ENCODE peak calls at places on chromosomes 3 and 15, in ten cellular contexts. One of them, this sample, is unnamed.
A peak's percentile ranks its signal among the peaks of the same experiment; 100 is the strongest.

GRCh38 chr15:52790166-52790708 is at the start of gene ONECUT1:
- DNase-seq in HCEC 1CT: peak; percentile 33
- DNase-seq in astrocyte of the spinal cord: peak; percentile 29
- DNase-seq in GM06990: peak; percentile 69
- DNase-seq in amniotic epithelial cell: peak; percentile 15
- DNase-seq in activated T-cell treated with anti-CD3 and anti-CD28 coated beads for 1 hour: no peak
- DNase-seq in AG04450: no peak
- DNase-seq in iris pigment epithelial cell: no peak
- DNase-seq in activated naive CD8-positive, alpha-beta T cell treated with anti-CD3 and anti-CD28 coated beads for 36 hours: peak; percentile 64
- DNase-seq in lung: no peak
- DNase-seq in this sample: no peak

GRCh38 chr3:148083501-148084267 is 614.0 kb upstream of the AGTR1 start:
- DNase-seq in HCEC 1CT: no peak
- DNase-seq in astrocyte of the spinal cord: no peak
- DNase-seq in GM06990: no peak
- DNase-seq in amniotic epithelial cell: no peak
- DNase-seq in activated T-cell treated with anti-CD3 and anti-CD28 coated beads for 1 hour: no peak
- DNase-seq in AG04450: no peak
- DNase-seq in iris pigment epithelial cell: no peak
- DNase-seq in activated naive CD8-positive, alpha-beta T cell treated with anti-CD3 and anti-CD28 coated beads for 36 hours: no peak
- DNase-seq in lung: no peak
- DNase-seq in this sample: no peak

GRCh38 chr3:107068980-107069379 is 308.3 kb upstream of the CCDC54 start:
- DNase-seq in HCEC 1CT: peak; percentile 56
- DNase-seq in astrocyte of the spinal cord: peak; percentile 82
- DNase-seq in GM06990: no peak
- DNase-seq in amniotic epithelial cell: peak; percentile 67
- DNase-seq in activated T-cell treated with anti-CD3 and anti-CD28 coated beads for 1 hour: no peak
- DNase-seq in AG04450: peak; percentile 45
- DNase-seq in iris pigment epithelial cell: peak; percentile 59
- DNase-seq in activated naive CD8-positive, alpha-beta T cell treated with anti-CD3 and anti-CD28 coated beads for 36 hours: no peak
- DNase-seq in lung: no peak
- DNase-seq in this sample: peak; percentile 97

GRCh38 chr15:77778802-77779201 is 146.1 kb upstream of the LINGO1 start:
- DNase-seq in HCEC 1CT: no peak
- DNase-seq in astrocyte of the spinal cord: no peak
- DNase-seq in GM06990: no peak
- DNase-seq in amniotic epithelial cell: no peak
- DNase-seq in activated T-cell treated with anti-CD3 and anti-CD28 coated beads for 1 hour: no peak
- DNase-seq in AG04450: no peak
- DNase-seq in iris pigment epithelial cell: no peak
- DNase-seq in activated naive CD8-positive, alpha-beta T cell treated with anti-CD3 and anti-CD28 coated beads for 36 hours: no peak
- DNase-seq in lung: no peak
- DNase-seq in this sample: no peak

GRCh38 chr3:52440671-52441070 is 4.2 kb downstream of the SEMA3G start:
- DNase-seq in HCEC 1CT: no peak
- DNase-seq in astrocyte of the spinal cord: no peak
- DNase-seq in GM06990: no peak
- DNase-seq in amniotic epithelial cell: no peak
- DNase-seq in activated T-cell treated with anti-CD3 and anti-CD28 coated beads for 1 hour: no peak
- DNase-seq in AG04450: no peak
- DNase-seq in iris pigment epithelial cell: no peak
- DNase-seq in activated naive CD8-positive, alpha-beta T cell treated with anti-CD3 and anti-CD28 coated beads for 36 hours: no peak
- DNase-seq in lung: no peak
- DNase-seq in this sample: no peak

GRCh38 chr3:153783106-153783505 is 338.1 kb upstream of the ARHGEF26 start:
- DNase-seq in HCEC 1CT: no peak
- DNase-seq in astrocyte of the spinal cord: no peak
- DNase-seq in GM06990: no peak
- DNase-seq in amniotic epithelial cell: peak; percentile 5
- DNase-seq in activated T-cell treated with anti-CD3 and anti-CD28 coated beads for 1 hour: no peak
- DNase-seq in AG04450: no peak
- DNase-seq in iris pigment epithelial cell: no peak
- DNase-seq in activated naive CD8-positive, alpha-beta T cell treated with anti-CD3 and anti-CD28 coated beads for 36 hours: no peak
- DNase-seq in lung: no peak
- DNase-seq in this sample: peak; percentile 65

GRCh38 chr3:36957862-36958686 is 13.2 kb upstream of the TRANK1 start:
- DNase-seq in HCEC 1CT: peak; percentile 75
- DNase-seq in astrocyte of the spinal cord: peak; percentile 46
- DNase-seq in GM06990: no peak
- DNase-seq in amniotic epithelial cell: peak; percentile 77
- DNase-seq in activated T-cell treated with anti-CD3 and anti-CD28 coated beads for 1 hour: no peak
- DNase-seq in AG04450: peak; percentile 58
- DNase-seq in iris pigment epithelial cell: peak; percentile 75
- DNase-seq in activated naive CD8-positive, alpha-beta T cell treated with anti-CD3 and anti-CD28 coated beads for 36 hours: no peak
- DNase-seq in lung: no peak
- DNase-seq in this sample: peak; percentile 6

GRCh38 chr3:109023656-109024254 is 70.1 kb upstream of the GUCA1C start:
- DNase-seq in HCEC 1CT: peak; percentile 31
- DNase-seq in astrocyte of the spinal cord: peak; percentile 56
- DNase-seq in GM06990: peak; percentile 18
- DNase-seq in amniotic epithelial cell: peak; percentile 27
- DNase-seq in activated T-cell treated with anti-CD3 and anti-CD28 coated beads for 1 hour: peak; percentile 8
- DNase-seq in AG04450: peak; percentile 13
- DNase-seq in iris pigment epithelial cell: peak; percentile 44
- DNase-seq in activated naive CD8-positive, alpha-beta T cell treated with anti-CD3 and anti-CD28 coated beads for 36 hours: peak; percentile 18
- DNase-seq in lung: no peak
- DNase-seq in this sample: peak; percentile 0

GRCh38 chr3:183006396-183007002 is 26.2 kb upstream of the DCUN1D1 start:
- DNase-seq in HCEC 1CT: no peak
- DNase-seq in astrocyte of the spinal cord: no peak
- DNase-seq in GM06990: no peak
- DNase-seq in amniotic epithelial cell: no peak
- DNase-seq in activated T-cell treated with anti-CD3 and anti-CD28 coated beads for 1 hour: no peak
- DNase-seq in AG04450: no peak
- DNase-seq in iris pigment epithelial cell: no peak
- DNase-seq in activated naive CD8-positive, alpha-beta T cell treated with anti-CD3 and anti-CD28 coated beads for 36 hours: no peak
- DNase-seq in lung: no peak
- DNase-seq in this sample: no peak

GRCh38 chr3:146468234-146468931 is 978 bp downstream of the PLSCR2 start:
- DNase-seq in HCEC 1CT: peak; percentile 55
- DNase-seq in astrocyte of the spinal cord: no peak
- DNase-seq in GM06990: no peak
- DNase-seq in amniotic epithelial cell: peak; percentile 42
- DNase-seq in activated T-cell treated with anti-CD3 and anti-CD28 coated beads for 1 hour: no peak
- DNase-seq in AG04450: no peak
- DNase-seq in iris pigment epithelial cell: peak; percentile 79
- DNase-seq in activated naive CD8-positive, alpha-beta T cell treated with anti-CD3 and anti-CD28 coated beads for 36 hours: no peak
- DNase-seq in lung: no peak
- DNase-seq in this sample: no peak

GRCh38 chr15:51889486-51889885 is 60.0 kb downstream of the TMOD3 start:
- DNase-seq in HCEC 1CT: no peak
- DNase-seq in astrocyte of the spinal cord: no peak
- DNase-seq in GM06990: no peak
- DNase-seq in amniotic epithelial cell: no peak
- DNase-seq in activated T-cell treated with anti-CD3 and anti-CD28 coated beads for 1 hour: no peak
- DNase-seq in AG04450: no peak
- DNase-seq in iris pigment epithelial cell: no peak
- DNase-seq in activated naive CD8-positive, alpha-beta T cell treated with anti-CD3 and anti-CD28 coated beads for 36 hours: no peak
- DNase-seq in lung: no peak
- DNase-seq in this sample: no peak

GRCh38 chr3:147415337-147415736 is 6.2 kb downstream of the ZIC1 start:
- DNase-seq in HCEC 1CT: no peak
- DNase-seq in astrocyte of the spinal cord: no peak
- DNase-seq in GM06990: no peak
- DNase-seq in amniotic epithelial cell: no peak
- DNase-seq in activated T-cell treated with anti-CD3 and anti-CD28 coated beads for 1 hour: no peak
- DNase-seq in AG04450: no peak
- DNase-seq in iris pigment epithelial cell: no peak
- DNase-seq in activated naive CD8-positive, alpha-beta T cell treated with anti-CD3 and anti-CD28 coated beads for 36 hours: no peak
- DNase-seq in lung: no peak
- DNase-seq in this sample: no peak

This sample was measured in skeletal muscle cell.